ENCODE peak calls at places on chromosomes 6 and 20, in six cellular contexts. One of them, this sample, is unnamed. For H3K9me3, the result is how much of the 10 kb centered on the place peaks cover.

GRCh38 chr6:143427109-143427817 is 23.2 kb downstream of the ADAT2 start:
- DNase-seq in colonic mucosa: peak
- DNase-seq in heart right ventricle: peak
- DNase-seq in adrenal gland: peak
- DNase-seq in Peyer's patch: peak
- DNase-seq in keratinocyte: no peak
- DNase-seq in this sample: peak

GRCh38 chr6:25136879-25137278 is 142.3 kb upstream of the CARMIL1 start:
- DNase-seq in colonic mucosa: no peak
- DNase-seq in heart right ventricle: peak
- DNase-seq in adrenal gland: peak
- DNase-seq in Peyer's patch: no peak
- DNase-seq in keratinocyte: no peak
- DNase-seq in this sample: no peak

GRCh38 chr20:63695419-63696310 is 787 bp upstream of the TNFRSF6B start:
- DNase-seq in colonic mucosa: no peak
- DNase-seq in heart right ventricle: peak
- DNase-seq in adrenal gland: no peak
- DNase-seq in Peyer's patch: no peak
- DNase-seq in keratinocyte: no peak
- DNase-seq in this sample: no peak

GRCh38 chr6:149094156-149094555 is 223.4 kb upstream of the TAB2 start:
- DNase-seq in colonic mucosa: no peak
- DNase-seq in heart right ventricle: no peak
- DNase-seq in adrenal gland: no peak
- DNase-seq in Peyer's patch: no peak
- DNase-seq in keratinocyte: no peak
- DNase-seq in this sample: no peak

GRCh38 chr6:118709859-118710350 is 58.5 kb upstream of the CEP85L start:
- DNase-seq in colonic mucosa: peak
- DNase-seq in heart right ventricle: no peak
- DNase-seq in adrenal gland: peak
- DNase-seq in Peyer's patch: peak
- DNase-seq in keratinocyte: no peak
- DNase-seq in this sample: peak

GRCh38 chr6:156595481-156595880 is 181.7 kb upstream of the ARID1B start:
- DNase-seq in colonic mucosa: no peak
- DNase-seq in heart right ventricle: no peak
- DNase-seq in adrenal gland: no peak
- DNase-seq in Peyer's patch: no peak
- DNase-seq in keratinocyte: no peak
- DNase-seq in this sample: no peak

GRCh38 chr6:3644613-3645012 is 106.9 kb downstream of the PXDC1 start:
- DNase-seq in colonic mucosa: no peak
- DNase-seq in heart right ventricle: no peak
- DNase-seq in adrenal gland: no peak
- DNase-seq in Peyer's patch: no peak
- DNase-seq in keratinocyte: no peak
- DNase-seq in this sample: no peak

GRCh38 chr6:10383312-10384063 is 31.4 kb downstream of the TFAP2A start:
- DNase-seq in colonic mucosa: no peak
- DNase-seq in heart right ventricle: no peak
- DNase-seq in adrenal gland: no peak
- DNase-seq in Peyer's patch: no peak
- DNase-seq in keratinocyte: no peak
- DNase-seq in this sample: no peak

GRCh38 chr6:81981812-81982211 is 229.3 kb upstream of the TENT5A start:
- DNase-seq in colonic mucosa: no peak
- DNase-seq in heart right ventricle: no peak
- DNase-seq in adrenal gland: no peak
- DNase-seq in Peyer's patch: no peak
- DNase-seq in keratinocyte: no peak
- DNase-seq in this sample: no peak

GRCh38 chr20:4091332-4092135 is 76.2 kb upstream of the RNF24 start:
- DNase-seq in colonic mucosa: peak
- DNase-seq in heart right ventricle: peak
- DNase-seq in adrenal gland: peak
- DNase-seq in Peyer's patch: peak
- DNase-seq in keratinocyte: no peak
- DNase-seq in this sample: peak

GRCh38 chr6:28943557-28944411 is 20.0 kb upstream of the TRIM27 start:
- DNase-seq in colonic mucosa: peak
- DNase-seq in heart right ventricle: peak
- DNase-seq in adrenal gland: peak
- DNase-seq in Peyer's patch: peak
- DNase-seq in keratinocyte: no peak
- DNase-seq in this sample: peak

GRCh38 chr6:3398755-3399671 is 57.8 kb downstream of the SLC22A23 start:
- DNase-seq in colonic mucosa: peak
- DNase-seq in heart right ventricle: no peak
- DNase-seq in adrenal gland: no peak
- DNase-seq in Peyer's patch: peak
- DNase-seq in keratinocyte: no peak
- DNase-seq in this sample: no peak

GRCh38 chr6:72659754-72660153 is 37.9 kb downstream of the KCNQ5 start:
- DNase-seq in colonic mucosa: no peak
- DNase-seq in heart right ventricle: no peak
- DNase-seq in adrenal gland: no peak
- DNase-seq in Peyer's patch: no peak
- DNase-seq in keratinocyte: no peak
- DNase-seq in this sample: no peak

GRCh38 chr6:90369024-90369519 is 72.4 kb upstream of the BACH2 start:
- DNase-seq in colonic mucosa: peak
- DNase-seq in heart right ventricle: peak
- DNase-seq in adrenal gland: peak
- DNase-seq in Peyer's patch: peak
- DNase-seq in keratinocyte: peak
- DNase-seq in this sample: no peak

GRCh38 chr6:168638497-168639072 is 197.6 kb downstream of the SMOC2 start:
- DNase-seq in colonic mucosa: no peak
- DNase-seq in heart right ventricle: no peak
- DNase-seq in adrenal gland: no peak
- DNase-seq in Peyer's patch: no peak
- DNase-seq in keratinocyte: no peak
- DNase-seq in this sample: no peak
- H3K9me3 ChIP-seq in colonic mucosa: under half
- H3K9me3 ChIP-seq in heart right ventricle: under half
- H3K9me3 ChIP-seq in adrenal gland: under half
- H3K9me3 ChIP-seq in Peyer's patch: under half
- H3K9me3 ChIP-seq in keratinocyte: under half
- H3K9me3 ChIP-seq in this sample: under half

GRCh38 chr20:15831201-15831600 is 742.0 kb downstream of the KIF16B start:
- DNase-seq in colonic mucosa: no peak
- DNase-seq in heart right ventricle: no peak
- DNase-seq in adrenal gland: no peak
- DNase-seq in Peyer's patch: no peak
- DNase-seq in keratinocyte: peak
- DNase-seq in this sample: no peak
- H3K27ac ChIP-seq in colonic mucosa: no peak
- H3K27ac ChIP-seq in heart right ventricle: no peak
- H3K27ac ChIP-seq in adrenal gland: no peak
- H3K27ac ChIP-seq in Peyer's patch: no peak
- H3K27ac ChIP-seq in keratinocyte: no peak
- H3K27ac ChIP-seq in this sample: no peak

GRCh38 chr20:2397595-2398145 is 17.0 kb downstream of the TGM6 start:
- DNase-seq in colonic mucosa: no peak
- DNase-seq in heart right ventricle: no peak
- DNase-seq in adrenal gland: no peak
- DNase-seq in Peyer's patch: no peak
- DNase-seq in keratinocyte: no peak
- DNase-seq in this sample: no peak
- TF ChIP-seq CTCF in colonic mucosa: no peak
- TF ChIP-seq CTCF in heart right ventricle: no peak
- TF ChIP-seq CTCF in adrenal gland: no peak
- TF ChIP-seq CTCF in Peyer's patch: no peak
- TF ChIP-seq CTCF in keratinocyte: no peak
- TF ChIP-seq CTCF in this sample: no peak

GRCh38 chr20:60820149-60820548 is 431.9 kb upstream of the CDH4 start:
- DNase-seq in colonic mucosa: no peak
- DNase-seq in heart right ventricle: no peak
- DNase-seq in adrenal gland: no peak
- DNase-seq in Peyer's patch: no peak
- DNase-seq in keratinocyte: no peak
- DNase-seq in this sample: no peak

GRCh38 chr20:60819511-60819910 is 432.6 kb upstream of the CDH4 start:
- DNase-seq in colonic mucosa: no peak
- DNase-seq in heart right ventricle: no peak
- DNase-seq in adrenal gland: no peak
- DNase-seq in Peyer's patch: no peak
- DNase-seq in keratinocyte: no peak
- DNase-seq in this sample: no peak

GRCh38 chr20:60813066-60813465 is 439.0 kb upstream of the CDH4 start:
- DNase-seq in colonic mucosa: no peak
- DNase-seq in heart right ventricle: no peak
- DNase-seq in adrenal gland: no peak
- DNase-seq in Peyer's patch: no peak
- DNase-seq in keratinocyte: no peak
- DNase-seq in this sample: no peak

GRCh38 chr20:60815656-60816055 is 436.4 kb upstream of the CDH4 start:
- DNase-seq in colonic mucosa: no peak
- DNase-seq in heart right ventricle: no peak
- DNase-seq in adrenal gland: no peak
- DNase-seq in Peyer's patch: no peak
- DNase-seq in keratinocyte: no peak
- DNase-seq in this sample: no peak

GRCh38 chr20:60816901-60817300 is 435.2 kb upstream of the CDH4 start:
- DNase-seq in colonic mucosa: no peak
- DNase-seq in heart right ventricle: no peak
- DNase-seq in adrenal gland: no peak
- DNase-seq in Peyer's patch: no peak
- DNase-seq in keratinocyte: no peak
- DNase-seq in this sample: no peak
- H3K9me3 ChIP-seq in colonic mucosa: under half
- H3K9me3 ChIP-seq in heart right ventricle: under half
- H3K9me3 ChIP-seq in adrenal gland: under half
- H3K9me3 ChIP-seq in Peyer's patch: under half
- H3K9me3 ChIP-seq in keratinocyte: under half
- H3K9me3 ChIP-seq in this sample: under half

This sample was measured in CD4-positive, alpha-beta T cell.